ENCODE peak calls at places on chromosomes 13 and 19, in nine cellular contexts. One of them, this sample, is unnamed.

GRCh38 chr13:26482451-26483197 is 74.9 kb upstream of the WASF3 start:
- DNase-seq in psoas muscle: no peak
- DNase-seq in stomach: peak; percentile 71
- DNase-seq in Peyer's patch: peak; percentile 43
- DNase-seq in PC-9: peak; percentile 67
- DNase-seq in upper lobe of right lung: no peak
- DNase-seq in esophagus muscularis mucosa: no peak
- DNase-seq in PC-3: peak; percentile 82
- DNase-seq in cardiac muscle cell: peak; percentile 83
- DNase-seq in this sample: peak; percentile 42

GRCh38 chr13:56015919-56016318 is 1124.8 kb upstream of the PRR20A start:
- DNase-seq in stomach: no peak
- DNase-seq in upper lobe of right lung: no peak
- DNase-seq in PC-9: no peak
- DNase-seq in psoas muscle: no peak
- DNase-seq in esophagus muscularis mucosa: no peak
- DNase-seq in Peyer's patch: no peak
- DNase-seq in PC-3: no peak
- DNase-seq in cardiac muscle cell: no peak
- DNase-seq in this sample: no peak

GRCh38 chr19:1144741-1145140 is 29.3 kb downstream of the SBNO2 start:
- DNase-seq in stomach: no peak
- DNase-seq in upper lobe of right lung: no peak
- DNase-seq in Peyer's patch: no peak
- DNase-seq in PC-9: no peak
- DNase-seq in psoas muscle: no peak
- DNase-seq in PC-3: no peak
- DNase-seq in esophagus muscularis mucosa: no peak
- DNase-seq in cardiac muscle cell: no peak
- DNase-seq in this sample: no peak

GRCh38 chr13:19791953-19792537 is 9.3 kb upstream of the PSPC1 start:
- DNase-seq in PC-3: no peak
- DNase-seq in psoas muscle: no peak
- DNase-seq in esophagus muscularis mucosa: no peak
- DNase-seq in stomach: no peak
- DNase-seq in cardiac muscle cell: no peak
- DNase-seq in Peyer's patch: no peak
- DNase-seq in PC-9: no peak
- DNase-seq in upper lobe of right lung: no peak
- DNase-seq in this sample: no peak

GRCh38 chr13:94251801-94252200 is 227.7 kb downstream of the DCT start:
- DNase-seq in PC-9: no peak
- DNase-seq in PC-3: no peak
- DNase-seq in esophagus muscularis mucosa: no peak
- DNase-seq in psoas muscle: peak; percentile 59
- DNase-seq in upper lobe of right lung: no peak
- DNase-seq in stomach: no peak
- DNase-seq in cardiac muscle cell: peak; percentile 78
- DNase-seq in Peyer's patch: no peak
- DNase-seq in this sample: no peak

GRCh38 chr13:77299587-77299986 is 27.3 kb downstream of the MYCBP2 start:
- DNase-seq in upper lobe of right lung: no peak
- DNase-seq in psoas muscle: no peak
- DNase-seq in PC-9: no peak
- DNase-seq in stomach: no peak
- DNase-seq in cardiac muscle cell: no peak
- DNase-seq in esophagus muscularis mucosa: no peak
- DNase-seq in Peyer's patch: no peak
- DNase-seq in PC-3: no peak
- DNase-seq in this sample: no peak

GRCh38 chr19:38411041-38411712 is 8.3 kb downstream of the FAM98C start:
- DNase-seq in stomach: no peak
- DNase-seq in cardiac muscle cell: no peak
- DNase-seq in psoas muscle: no peak
- DNase-seq in PC-3: no peak
- DNase-seq in esophagus muscularis mucosa: no peak
- DNase-seq in PC-9: no peak
- DNase-seq in Peyer's patch: peak; percentile 39
- DNase-seq in upper lobe of right lung: no peak
- DNase-seq in this sample: no peak

GRCh38 chr13:21033224-21033855 is 28.0 kb downstream of the LATS2 start:
- DNase-seq in PC-3: peak; percentile 89
- DNase-seq in upper lobe of right lung: no peak
- DNase-seq in psoas muscle: no peak
- DNase-seq in cardiac muscle cell: peak; percentile 50
- DNase-seq in PC-9: no peak
- DNase-seq in stomach: peak; percentile 69
- DNase-seq in Peyer's patch: no peak
- DNase-seq in esophagus muscularis mucosa: no peak
- DNase-seq in this sample: no peak

GRCh38 chr19:30640266-30640965 is 268.2 kb downstream of the ZNF536 start:
- DNase-seq in stomach: no peak
- DNase-seq in PC-9: no peak
- DNase-seq in upper lobe of right lung: no peak
- DNase-seq in esophagus muscularis mucosa: peak; percentile 70
- DNase-seq in PC-3: no peak
- DNase-seq in psoas muscle: no peak
- DNase-seq in Peyer's patch: no peak
- DNase-seq in cardiac muscle cell: no peak
- DNase-seq in this sample: no peak

GRCh38 chr19:55528030-55528801 is 8.7 kb downstream of the SBK2 start:
- DNase-seq in PC-3: peak; percentile 23
- DNase-seq in upper lobe of right lung: no peak
- DNase-seq in PC-9: no peak
- DNase-seq in cardiac muscle cell: peak; percentile 29
- DNase-seq in Peyer's patch: no peak
- DNase-seq in stomach: no peak
- DNase-seq in psoas muscle: no peak
- DNase-seq in esophagus muscularis mucosa: no peak
- DNase-seq in this sample: no peak

GRCh38 chr19:27860309-27860934 is 1352.5 kb downstream of the UQCRFS1 start:
- DNase-seq in PC-9: peak; percentile 41
- DNase-seq in cardiac muscle cell: no peak
- DNase-seq in psoas muscle: no peak
- DNase-seq in esophagus muscularis mucosa: peak; percentile 86
- DNase-seq in PC-3: no peak
- DNase-seq in stomach: no peak
- DNase-seq in Peyer's patch: no peak
- DNase-seq in upper lobe of right lung: no peak
- DNase-seq in this sample: no peak

GRCh38 chr13:97141564-97142005 is 80.5 kb upstream of the MBNL2 start:
- DNase-seq in esophagus muscularis mucosa: no peak
- DNase-seq in PC-9: peak; percentile 95
- DNase-seq in cardiac muscle cell: peak; percentile 85
- DNase-seq in psoas muscle: no peak
- DNase-seq in stomach: peak; percentile 56
- DNase-seq in PC-3: peak; percentile 92
- DNase-seq in Peyer's patch: peak; percentile 73
- DNase-seq in upper lobe of right lung: no peak
- DNase-seq in this sample: no peak

GRCh38 chr13:97142452-97142851 is 79.7 kb upstream of the MBNL2 start:
- DNase-seq in stomach: no peak
- DNase-seq in cardiac muscle cell: peak; percentile 56
- DNase-seq in Peyer's patch: peak; percentile 77
- DNase-seq in psoas muscle: peak; percentile 57
- DNase-seq in PC-9: peak; percentile 75
- DNase-seq in PC-3: no peak
- DNase-seq in upper lobe of right lung: no peak
- DNase-seq in esophagus muscularis mucosa: no peak
- DNase-seq in this sample: no peak

GRCh38 chr13:97140611-97141010 is 81.5 kb upstream of the MBNL2 start:
- DNase-seq in upper lobe of right lung: no peak
- DNase-seq in stomach: no peak
- DNase-seq in PC-3: no peak
- DNase-seq in cardiac muscle cell: no peak
- DNase-seq in Peyer's patch: no peak
- DNase-seq in psoas muscle: no peak
- DNase-seq in esophagus muscularis mucosa: no peak
- DNase-seq in PC-9: no peak
- DNase-seq in this sample: no peak

GRCh38 chr13:97148894-97149293 is 73.2 kb upstream of the MBNL2 start:
- DNase-seq in PC-9: no peak
- DNase-seq in cardiac muscle cell: peak; percentile 60
- DNase-seq in psoas muscle: no peak
- DNase-seq in upper lobe of right lung: no peak
- DNase-seq in esophagus muscularis mucosa: no peak
- DNase-seq in PC-3: no peak
- DNase-seq in stomach: no peak
- DNase-seq in Peyer's patch: no peak
- DNase-seq in this sample: no peak

DNA sequence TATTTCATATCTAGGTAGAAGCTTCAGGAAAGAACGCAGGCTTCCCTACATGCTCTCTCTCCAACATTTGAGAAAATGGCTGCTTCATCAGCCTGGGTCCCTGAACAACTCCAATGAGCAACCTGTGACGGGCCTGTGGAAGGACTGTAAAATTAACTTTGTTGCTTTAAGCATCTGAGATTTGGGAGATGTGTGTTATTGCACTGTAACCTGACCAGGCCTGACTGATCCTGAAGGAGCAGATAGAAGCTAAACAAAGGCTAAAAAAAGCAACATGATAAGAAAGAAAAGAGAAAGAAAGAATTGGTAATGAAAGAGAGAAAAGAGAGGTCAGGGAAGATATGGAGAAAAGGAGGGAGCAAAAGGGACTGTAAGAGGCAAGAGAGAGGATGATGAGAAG is 77.1 kb upstream of the MBNL2 start:
- DNase-seq in upper lobe of right lung: no peak
- DNase-seq in PC-3: no peak
- DNase-seq in esophagus muscularis mucosa: no peak
- DNase-seq in Peyer's patch: no peak
- DNase-seq in cardiac muscle cell: no peak
- DNase-seq in psoas muscle: no peak
- DNase-seq in PC-9: no peak
- DNase-seq in stomach: no peak
- DNase-seq in this sample: no peak
- H3K4me1 ChIP-seq in upper lobe of right lung: peaks cover 12% of the 10 kb centered on the region
- H3K4me1 ChIP-seq in PC-3: peaks cover 25% of the 10 kb centered on the region
- H3K4me1 ChIP-seq in esophagus muscularis mucosa: peaks cover 18% of the 10 kb centered on the region
- H3K4me1 ChIP-seq in Peyer's patch: no peaks in the 10 kb centered on the region
- H3K4me1 ChIP-seq in cardiac muscle cell: peaks cover 3% of the 10 kb centered on the region
- H3K4me1 ChIP-seq in psoas muscle: no peaks in the 10 kb centered on the region
- H3K4me1 ChIP-seq in PC-9: peaks cover 38% of the 10 kb centered on the region
- H3K4me1 ChIP-seq in stomach: peaks cover 23% of the 10 kb centered on the region
- H3K4me1 ChIP-seq in this sample: no peaks in the 10 kb centered on the region

DNA sequence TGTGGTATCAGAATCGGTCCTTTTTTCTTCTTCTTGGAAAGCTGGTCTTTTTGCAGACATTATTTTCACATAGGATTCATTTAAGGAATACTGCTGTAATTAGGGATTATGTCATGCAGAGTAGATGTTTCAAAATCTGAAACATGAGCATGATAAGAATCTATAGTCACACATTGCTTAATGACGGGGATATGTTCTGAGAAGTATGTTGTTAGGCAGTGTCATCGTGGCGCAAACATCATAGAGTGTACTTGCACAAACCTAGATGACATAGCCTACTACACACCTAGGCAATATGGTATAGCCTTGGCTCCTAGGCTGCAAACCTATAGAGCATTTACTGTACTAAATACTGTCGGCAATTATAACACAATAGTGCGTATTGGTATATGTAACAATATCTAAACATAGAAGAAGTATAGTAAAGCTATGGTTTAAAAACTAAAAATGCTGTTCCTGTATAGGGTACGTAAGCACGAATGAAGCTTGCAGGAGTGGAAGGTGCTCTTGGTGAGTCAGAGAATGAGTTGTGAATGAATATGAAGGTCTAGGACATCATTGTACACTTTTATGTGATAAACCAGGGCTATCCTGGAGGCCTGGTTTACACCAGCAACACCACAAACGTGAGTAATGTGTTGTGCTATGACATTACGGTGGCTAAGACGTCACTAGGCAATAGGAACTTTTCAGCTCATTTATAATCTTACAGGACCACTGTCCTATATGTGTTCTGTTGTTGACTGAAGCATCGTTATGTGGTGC is 283.1 kb downstream of the MTUS2 start:
- DNase-seq in stomach: no peak
- DNase-seq in esophagus muscularis mucosa: no peak
- DNase-seq in cardiac muscle cell: no peak
- DNase-seq in Peyer's patch: no peak
- DNase-seq in psoas muscle: no peak
- DNase-seq in PC-3: no peak
- DNase-seq in PC-9: no peak
- DNase-seq in upper lobe of right lung: no peak
- DNase-seq in this sample: no peak
- H3K9me3 ChIP-seq in stomach: no peaks in the 10 kb centered on the region
- H3K9me3 ChIP-seq in esophagus muscularis mucosa: no peaks in the 10 kb centered on the region
- H3K9me3 ChIP-seq in cardiac muscle cell: no peaks in the 10 kb centered on the region
- H3K9me3 ChIP-seq in Peyer's patch: no peaks in the 10 kb centered on the region
- H3K9me3 ChIP-seq in psoas muscle: no peaks in the 10 kb centered on the region
- H3K9me3 ChIP-seq in PC-3: no peaks in the 10 kb centered on the region
- H3K9me3 ChIP-seq in PC-9: no peaks in the 10 kb centered on the region
- H3K9me3 ChIP-seq in upper lobe of right lung: no peaks in the 10 kb centered on the region
- H3K9me3 ChIP-seq in this sample: no peaks in the 10 kb centered on the region

DNA sequence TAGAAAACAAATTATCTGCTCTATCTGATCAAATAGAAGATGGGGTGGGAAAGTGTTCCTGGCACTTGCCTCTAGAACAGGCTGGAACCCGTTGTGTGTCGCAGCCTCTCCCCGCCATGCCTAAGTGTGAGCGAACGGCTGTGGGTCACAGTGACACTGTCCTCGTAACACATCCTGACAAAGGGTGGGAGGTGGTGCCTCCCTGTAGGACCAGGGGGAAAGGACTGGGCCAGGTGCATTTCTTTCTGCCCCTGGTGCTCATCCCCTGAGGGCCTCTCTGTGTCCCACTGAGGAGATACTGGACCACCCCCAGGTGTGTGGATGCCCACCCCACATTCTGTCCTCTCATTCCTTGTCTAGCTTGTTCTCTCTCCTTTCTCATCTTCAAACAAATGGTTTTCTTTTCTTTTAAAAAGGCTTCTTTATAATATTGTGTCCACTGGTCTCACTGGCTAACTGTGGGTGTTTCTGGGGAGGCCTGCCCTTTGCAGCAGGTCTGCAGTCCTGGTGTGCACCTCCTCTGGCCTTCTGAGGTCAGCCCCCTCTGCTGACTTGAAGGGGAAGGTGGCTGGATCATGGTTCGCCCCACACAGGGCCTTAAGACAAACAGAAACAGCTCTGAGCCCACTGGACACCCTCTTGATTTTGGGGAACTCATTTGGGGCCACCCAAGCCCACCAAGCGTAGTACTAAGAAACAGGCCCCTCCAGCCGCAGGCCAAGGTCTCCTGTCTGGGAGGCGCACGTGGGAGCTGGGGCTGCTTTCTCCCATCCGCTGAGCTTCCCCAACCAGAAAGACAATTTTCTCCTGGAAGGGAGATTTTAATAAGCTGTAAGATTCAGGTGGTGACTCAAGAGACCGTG is 152.5 kb upstream of the SOX1 start:
- DNase-seq in Peyer's patch: peak; percentile 28
- DNase-seq in PC-3: no peak
- DNase-seq in PC-9: no peak
- DNase-seq in cardiac muscle cell: no peak
- DNase-seq in psoas muscle: no peak
- DNase-seq in esophagus muscularis mucosa: peak; percentile 68
- DNase-seq in upper lobe of right lung: no peak
- DNase-seq in stomach: no peak
- DNase-seq in this sample: no peak
- H3K27me3 ChIP-seq in Peyer's patch: no peaks in the 10 kb centered on the region
- H3K27me3 ChIP-seq in PC-3: peaks cover 52% of the 10 kb centered on the region
- H3K27me3 ChIP-seq in PC-9: peaks cover 100% of the 10 kb centered on the region
- H3K27me3 ChIP-seq in cardiac muscle cell: peaks cover 18% of the 10 kb centered on the region
- H3K27me3 ChIP-seq in psoas muscle: no peaks in the 10 kb centered on the region
- H3K27me3 ChIP-seq in esophagus muscularis mucosa: no peaks in the 10 kb centered on the region
- H3K27me3 ChIP-seq in upper lobe of right lung: peaks cover 4% of the 10 kb centered on the region
- H3K27me3 ChIP-seq in stomach: no peaks in the 10 kb centered on the region
- H3K27me3 ChIP-seq in this sample: no peaks in the 10 kb centered on the region

GRCh38 chr13:37313383-37313782 is 207.9 kb upstream of the CSNK1A1L start:
- DNase-seq in stomach: no peak
- DNase-seq in PC-9: no peak
- DNase-seq in upper lobe of right lung: no peak
- DNase-seq in psoas muscle: no peak
- DNase-seq in Peyer's patch: no peak
- DNase-seq in cardiac muscle cell: peak; percentile 65
- DNase-seq in esophagus muscularis mucosa: no peak
- DNase-seq in PC-3: peak; percentile 16
- DNase-seq in this sample: no peak
- H3K4me1 ChIP-seq in stomach: no peaks in the 10 kb centered on the region
- H3K4me1 ChIP-seq in PC-9: no peaks in the 10 kb centered on the region
- H3K4me1 ChIP-seq in upper lobe of right lung: no peaks in the 10 kb centered on the region
- H3K4me1 ChIP-seq in psoas muscle: no peaks in the 10 kb centered on the region
- H3K4me1 ChIP-seq in Peyer's patch: no peaks in the 10 kb centered on the region
- H3K4me1 ChIP-seq in cardiac muscle cell: no peaks in the 10 kb centered on the region
- H3K4me1 ChIP-seq in esophagus muscularis mucosa: no peaks in the 10 kb centered on the region
- H3K4me1 ChIP-seq in PC-3: no peaks in the 10 kb centered on the region
- H3K4me1 ChIP-seq in this sample: no peaks in the 10 kb centered on the region

This sample was measured in effector memory CD4-positive, alpha-beta T cell.